ENCODE peak calls at places on chromosomes 11 and 22, in ten cellular contexts. T is heart right ventricle, J is AG10803, Y is AG09319, F is chondrocyte, H is mucosa of descending colon, E is OCI-LY7, D is ovary, L is kidney epithelial cell, K is breast epithelium. U is an unnamed sample.

GRCh38 chr22:26517429-26517828 is 5.2 kb upstream of the TFIP11 start:
- DNase-seq in T (no peak), J (no peak), Y (no peak), F (no peak), H (no peak), E (no peak), D (no peak), L (no peak), K (no peak), U (no peak)

GRCh38 chr11:121414141-121414918 is 37.8 kb upstream of the SORL1 start:
- DNase-seq in T (no peak), J (no peak), Y (no peak), F (no peak), H (no peak), E (no peak), D (no peak), L (no peak), K (no peak), U (no peak)

GRCh38 chr22:36384766-36385400 is 2.9 kb downstream of the MYH9 start:
- DNase-seq in T (no peak), J (no peak), Y (no peak), F (no peak), H (no peak), E (peak; percentile 79), D (no peak), L (no peak), K (no peak), U (no peak)

GRCh38 chr11:8756201-8756600 is 73.6 kb downstream of the RPL27A start:
- DNase-seq in T (no peak), J (peak; percentile 83), Y (peak; percentile 38), F (no peak), H (no peak), E (no peak), D (no peak), L (no peak), K (no peak), U (no peak)

GRCh38 chr11:45683285-45684058 is 18.1 kb upstream of the CHST1 start:
- DNase-seq in T (no peak), J (no peak), Y (no peak), F (no peak), H (no peak), E (no peak), D (no peak), L (no peak), K (no peak), U (no peak)

GRCh38 chr11:112881461-112881860 is 79.8 kb upstream of the NCAM1 start:
- DNase-seq in T (peak; percentile 71), J (peak; percentile 62), Y (no peak), F (no peak), H (peak; percentile 25), E (no peak), D (peak; percentile 63), L (peak; percentile 18), K (peak; percentile 70), U (peak; percentile 58)

GRCh38 chr22:41885116-41885515 is 29.8 kb downstream of the SHISA8 start:
- DNase-seq in T (no peak), J (peak; percentile 20), Y (no peak), F (no peak), H (no peak), E (no peak), D (no peak), L (no peak), K (no peak), U (no peak)

GRCh38 chr22:47995718-47996117 is 1233.3 kb downstream of the TBC1D22A start:
- DNase-seq in T (no peak), J (no peak), Y (no peak), F (no peak), H (no peak), E (no peak), D (no peak), L (no peak), K (no peak), U (no peak)

GRCh38 chr22:47748887-47749286 is 986.4 kb downstream of the TBC1D22A start:
- DNase-seq in T (no peak), J (no peak), Y (no peak), F (no peak), H (no peak), E (no peak), D (no peak), L (no peak), K (no peak), U (no peak)

GRCh38 chr11:123020968-123021367 is 39.3 kb upstream of the BSX start:
- DNase-seq in T (no peak), J (peak; percentile 56), Y (no peak), F (no peak), H (peak; percentile 16), E (peak; percentile 62), D (no peak), L (no peak), K (no peak), U (no peak)

GRCh38 chr11:42770444-42771065 is 541.2 kb upstream of the API5 start:
- DNase-seq in T (no peak), J (peak; percentile 26), Y (no peak), F (no peak), H (peak; percentile 44), E (peak; percentile 28), D (no peak), L (no peak), K (no peak), U (no peak)
- TF ChIP-seq CTCF in T (peak; percentile 69), J (peak; percentile 69), Y (peak; percentile 1), F (peak; percentile 81), H (peak; percentile 34), E (peak; percentile 85), D (no peak), L (peak; percentile 80), K (peak; percentile 37), U (peak; percentile 67)

GRCh38 chr11:70194792-70195791 is 8.0 kb upstream of the FADD start:
- DNase-seq in T (no peak), J (no peak), Y (no peak), F (no peak), H (no peak), E (no peak), D (no peak), L (no peak), K (peak; percentile 79), U (no peak)
- TF ChIP-seq CTCF in T (no peak), J (no peak), Y (no peak), F (no peak), H (no peak), E (no peak), D (no peak), L (no peak), K (peak; percentile 11), U (no peak)

GRCh38 chr22:22754961-22755777 is 110.8 kb downstream of the GGTLC2 start:
- DNase-seq in T (no peak), J (no peak), Y (no peak), F (no peak), H (no peak), E (no peak), D (no peak), L (no peak), K (peak; percentile 4), U (no peak)

GRCh38 chr22:22752199-22752555 is 107.8 kb downstream of the GGTLC2 start:
- DNase-seq in T (no peak), J (no peak), Y (no peak), F (no peak), H (no peak), E (no peak), D (no peak), L (no peak), K (no peak), U (no peak)

GRCh38 chr22:22752556-22753477 is 108.4 kb downstream of the GGTLC2 start:
- DNase-seq in T (no peak), J (peak; percentile 76), Y (peak; percentile 41), F (no peak), H (no peak), E (peak; percentile 68), D (no peak), L (no peak), K (peak; percentile 27), U (no peak)

GRCh38 chr22:22754268-22754657 is 109.8 kb downstream of the GGTLC2 start:
- DNase-seq in T (no peak), J (no peak), Y (no peak), F (no peak), H (no peak), E (no peak), D (no peak), L (no peak), K (peak; percentile 13), U (no peak)

DNA sequence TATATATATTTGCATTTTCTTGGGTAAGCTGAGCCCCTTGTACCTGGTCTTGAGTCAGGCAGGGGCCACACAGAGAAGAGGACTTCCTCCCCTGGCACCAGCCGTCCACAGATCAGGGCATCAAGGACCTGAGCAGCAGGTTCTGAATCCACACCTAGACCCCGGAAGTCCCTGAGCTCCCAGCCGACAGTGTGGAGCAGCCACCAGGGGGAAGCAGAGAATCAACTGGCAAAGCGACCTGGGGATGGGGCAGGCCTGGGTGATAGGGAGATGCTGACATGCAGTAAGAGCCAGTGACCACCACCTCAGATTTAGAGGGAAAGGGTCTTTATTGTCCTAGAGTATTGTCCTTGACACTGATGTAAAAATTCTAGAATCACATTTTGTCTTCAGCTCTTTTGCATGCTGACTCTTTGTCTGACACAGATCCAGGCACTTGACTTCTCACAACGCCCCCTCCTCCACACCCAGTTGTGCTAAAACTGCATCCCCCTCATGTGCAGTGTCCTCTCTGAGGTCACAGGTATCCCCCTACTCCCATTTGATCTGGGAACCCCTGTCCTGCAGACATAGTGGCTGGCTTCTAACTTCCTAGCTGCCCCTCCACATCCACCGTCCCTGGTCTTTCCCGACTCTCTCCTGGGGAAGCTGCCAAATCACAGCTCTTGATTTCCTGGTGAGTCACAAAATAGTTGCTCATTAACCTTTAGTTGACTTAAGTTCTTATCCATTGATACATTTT is 109.3 kb downstream of the GGTLC2 start:
- DNase-seq in T (peak; percentile 31), J (no peak), Y (no peak), F (no peak), H (peak; percentile 83), E (peak; percentile 86), D (peak; percentile 34), L (no peak), K (peak; percentile 17), U (no peak)
- TF ChIP-seq CTCF in T (peak; percentile 51), J (peak; percentile 60), Y (peak; percentile 56), F (peak; percentile 78), H (peak; percentile 65), E (peak; percentile 93), D (no peak), L (peak; percentile 71), K (no peak), U (peak; percentile 45)

GRCh38 chr11:76601272-76601671 is 69.3 kb downstream of the LRRC32 start:
- DNase-seq in T (no peak), J (no peak), Y (no peak), F (no peak), H (no peak), E (no peak), D (peak; percentile 15), L (no peak), K (peak; percentile 6), U (no peak)

GRCh38 chr11:76604081-76604601 is 66.4 kb downstream of the LRRC32 start:
- DNase-seq in T (no peak), J (no peak), Y (no peak), F (no peak), H (no peak), E (no peak), D (peak; percentile 29), L (no peak), K (peak; percentile 15), U (no peak)

GRCh38 chr11:76601712-76602111 is 68.8 kb downstream of the LRRC32 start:
- DNase-seq in T (no peak), J (no peak), Y (no peak), F (no peak), H (no peak), E (no peak), D (no peak), L (no peak), K (peak; percentile 7), U (no peak)

GRCh38 chr11:76603202-76603601 is 67.3 kb downstream of the LRRC32 start:
- DNase-seq in T (no peak), J (no peak), Y (no peak), F (no peak), H (no peak), E (no peak), D (no peak), L (no peak), K (no peak), U (no peak)

GRCh38 chr11:76602431-76602861 is 68.1 kb downstream of the LRRC32 start:
- DNase-seq in T (peak; percentile 74), J (peak; percentile 70), Y (peak; percentile 59), F (no peak), H (peak; percentile 86), E (no peak), D (peak; percentile 81), L (no peak), K (no peak), U (no peak)
- TF ChIP-seq CTCF in T (no peak), J (no peak), Y (no peak), F (no peak), H (no peak), E (no peak), D (no peak), L (no peak), K (no peak), U (no peak)